ENCODE peak calls at places on chromosomes 3 and 15, in seven cellular contexts. M, F, D, I, N, B and L are unnamed samples.

GRCh38 chr15:98646546-98647025 is 1.8 kb upstream of the IGF1R start:
- DNase-seq in B (no peak), M (no peak), I (no peak), D (no peak), N (no peak), F (no peak), L (no peak)

GRCh38 chr3:4977889-4978258 is 1.4 kb upstream of the BHLHE40 start:
- DNase-seq in I (peak; percentile 30), B (no peak), F (no peak), M (no peak), N (no peak), D (no peak), L (no peak)

GRCh38 chr3:38039101-38039898 is at the start of gene DLEC1:
- DNase-seq in F (peak; percentile 28), D (no peak), N (no peak), M (peak; percentile 85), B (no peak), I (peak; percentile 72), L (no peak)

GRCh38 chr3:46298871-46299607 is 54.9 kb upstream of the CCR2 start:
- DNase-seq in F (no peak), N (no peak), I (peak; percentile 22), B (no peak), M (no peak), D (no peak), L (no peak)

GRCh38 chr3:39383913-39384664 is 919 bp downstream of the SLC25A38 start:
- DNase-seq in B (peak; percentile 88), N (no peak), D (no peak), F (peak; percentile 91), I (peak; percentile 93), M (peak; percentile 97), L (no peak)

GRCh38 chr3:100600181-100601042 is 9.0 kb upstream of the ADGRG7 start:
- DNase-seq in M (no peak), N (no peak), F (no peak), I (no peak), D (no peak), B (no peak), L (peak; percentile 98)

GRCh38 chr15:95557226-95558046 is 773.1 kb upstream of the NR2F2 start:
- DNase-seq in I (no peak), B (peak; percentile 93), F (peak; percentile 79), D (peak; percentile 68), M (peak; percentile 33), N (no peak), L (peak; percentile 56)

GRCh38 chr15:91291673-91292072 is 191.6 kb downstream of the SV2B start:
- DNase-seq in D (no peak), I (no peak), N (no peak), B (no peak), F (no peak), M (no peak), L (no peak)

GRCh38 chr15:58454950-58455401 is 23.2 kb downstream of the LIPC start:
- DNase-seq in N (peak; percentile 8), F (no peak), D (no peak), B (no peak), I (no peak), M (no peak), L (no peak)

GRCh38 chr15:51736069-51736468 is 1.4 kb downstream of the LYSMD2 start:
- DNase-seq in F (no peak), B (no peak), N (no peak), M (no peak), D (no peak), I (no peak), L (no peak)

GRCh38 chr3:43691120-43692002 is 623 bp downstream of the ABHD5 start:
- DNase-seq in F (no peak), D (no peak), B (no peak), I (no peak), M (peak; percentile 77), N (no peak), L (no peak)

GRCh38 chr15:101120473-101120872 is 131.4 kb downstream of the CHSY1 start:
- DNase-seq in N (no peak), I (no peak), F (no peak), B (no peak), D (no peak), M (no peak), L (no peak)

GRCh38 chr3:63979093-63979492 is 44.2 kb downstream of the PSMD6 start:
- DNase-seq in F (peak; percentile 17), I (no peak), N (no peak), M (no peak), D (no peak), B (no peak), L (no peak)

GRCh38 chr3:128351476-128352085 is 115.1 kb downstream of the DNAJB8 start:
- DNase-seq in M (no peak), F (no peak), D (no peak), N (no peak), B (no peak), I (no peak), L (no peak)

GRCh38 chr3:146265720-146266119 is 14.8 kb upstream of the PLSCR4 start:
- DNase-seq in B (no peak), F (no peak), M (no peak), I (no peak), D (no peak), N (no peak), L (no peak)

GRCh38 chr3:45137656-45138181 is 8.5 kb downstream of the CDCP1 start:
- DNase-seq in B (no peak), F (peak; percentile 89), I (no peak), N (no peak), M (no peak), D (no peak), L (no peak)

GRCh38 chr15:64152507-64153387 is 1.2 kb downstream of the SNX22 start:
- DNase-seq in I (no peak), B (no peak), N (no peak), D (no peak), M (no peak), F (no peak), L (no peak)

GRCh38 chr3:57896691-57897090 is 111.5 kb upstream of the FLNB start:
- DNase-seq in I (no peak), D (no peak), M (no peak), N (no peak), B (no peak), F (no peak), L (no peak)

GRCh38 chr15:42151736-42152135 is 4.7 kb downstream of the PLA2G4F start:
- DNase-seq in I (no peak), B (no peak), D (no peak), N (no peak), M (no peak), F (no peak), L (no peak)

GRCh38 chr3:155528579-155528978 is 216.3 kb downstream of the PLCH1 start:
- DNase-seq in N (no peak), D (no peak), M (no peak), B (no peak), I (no peak), F (no peak), L (no peak)

GRCh38 chr3:100630664-100631063 is 21.3 kb downstream of the ADGRG7 start:
- DNase-seq in N (no peak), M (no peak), I (no peak), D (no peak), F (no peak), B (no peak), L (no peak)

GRCh38 chr3:150610785-150611184 is 7.7 kb downstream of the SELENOT start:
- DNase-seq in F (peak; percentile 43), B (no peak), M (no peak), I (no peak), N (no peak), D (no peak), L (no peak)